ENCODE peak calls at places on chromosome 11, in four cellular contexts. J is GM23338, L is bronchial epithelial cell, N is M059J. V is an unnamed sample.

GRCh38 chr11:29432719-29433325 is 584.0 kb downstream of the KCNA4 start:
- DNase-seq in J (peak), L (peak), N (peak), V (peak)

GRCh38 chr11:118763038-118763437 is 27.9 kb downstream of the DDX6 start:
- DNase-seq in J (no peak), L (no peak), N (no peak), V (no peak)

GRCh38 chr11:122853971-122854446 is 15.7 kb downstream of the CRTAM start:
- DNase-seq in J (peak), L (peak), N (peak), V (peak)

GRCh38 chr11:69310934-69311766 is 17.2 kb downstream of the MYEOV start:
- DNase-seq in J (no peak), L (no peak), N (no peak), V (peak)

GRCh38 chr11:69353696-69354544 is 60.0 kb downstream of the MYEOV start:
- DNase-seq in J (peak), L (peak), N (no peak), V (no peak)

GRCh38 chr11:113957016-113957415 is 17.9 kb upstream of the HTR3A start:
- DNase-seq in J (no peak), L (no peak), N (no peak), V (no peak)

GRCh38 chr11:83835423-83835822 is 549.3 kb upstream of the CCDC90B start:
- DNase-seq in J (no peak), L (no peak), N (no peak), V (no peak)

GRCh38 chr11:19232910-19233503 is 7.7 kb downstream of the E2F8 start:
- DNase-seq in J (no peak), L (peak), N (peak), V (peak)

GRCh38 chr11:111347002-111347722 is 31.9 kb downstream of the POU2AF1 start:
- DNase-seq in J (no peak), L (no peak), N (no peak), V (no peak)

GRCh38 chr11:6473481-6474422 is at the start of gene TRIM3:
- DNase-seq in J (peak), L (peak), N (peak), V (peak)

GRCh38 chr11:44777537-44778199 is 50.9 kb downstream of the TSPAN18 start:
- DNase-seq in J (no peak), L (no peak), N (no peak), V (no peak)

GRCh38 chr11:65036931-65037330 is 4.1 kb upstream of the SAC3D1 start:
- DNase-seq in J (no peak), L (no peak), N (peak), V (no peak)

GRCh38 chr11:93784935-93785360 is 866 bp downstream of the MED17 start:
- DNase-seq in J (peak), L (no peak), N (no peak), V (no peak)

GRCh38 chr11:14783788-14784187 is 108.2 kb downstream of the CYP2R1 start:
- DNase-seq in J (no peak), L (no peak), N (no peak), V (no peak)

GRCh38 chr11:62665630-62666258 is 632 bp downstream of the CSKMT start:
- DNase-seq in J (peak), L (no peak), N (no peak), V (peak)

GRCh38 chr11:117878314-117878938 is 2.0 kb upstream of the FXYD6 start:
- DNase-seq in J (no peak), L (no peak), N (peak), V (no peak)

GRCh38 chr11:109000531-109000930 is 335.7 kb downstream of the DDX10 start:
- DNase-seq in J (no peak), L (peak), N (peak), V (no peak)

GRCh38 chr11:17864478-17864941 is 129.9 kb downstream of the KCNC1 start:
- DNase-seq in J (peak), L (peak), N (peak), V (peak)

GRCh38 chr11:79708319-79708928 is 267.6 kb upstream of the TENM4 start:
- DNase-seq in J (peak), L (peak), N (peak), V (no peak)

GRCh38 chr11:66317766-66318575 is 1.1 kb upstream of the CD248 start:
- DNase-seq in J (peak), L (peak), N (no peak), V (no peak)